ENCODE peak calls at places on chromosomes 1 and 21, in nine cellular contexts. One of them, this sample, is unnamed.

GRCh38 chr1:89525169-89525855 is 683 bp downstream of the LRRC8B start:
- DNase-seq in HepG2: peak; percentile 17
- DNase-seq in GM23248: peak; percentile 18
- DNase-seq in fibroblast of lung: peak; percentile 11
- DNase-seq in neural progenitor cell: peak; percentile 54
- DNase-seq in HCT116: peak; percentile 37
- DNase-seq in K562: peak; percentile 61
- DNase-seq in H1: no peak
- DNase-seq in mammary epithelial cell: peak; percentile 3
- DNase-seq in this sample: peak; percentile 63

GRCh38 chr21:42376338-42376982 is 10.1 kb upstream of the TFF1 start:
- DNase-seq in mammary epithelial cell: no peak
- DNase-seq in neural progenitor cell: no peak
- DNase-seq in K562: peak; percentile 58
- DNase-seq in HCT116: no peak
- DNase-seq in H1: no peak
- DNase-seq in GM23248: peak; percentile 17
- DNase-seq in HepG2: no peak
- DNase-seq in fibroblast of lung: no peak
- DNase-seq in this sample: no peak

GRCh38 chr21:44932366-44933181 is 7.3 kb upstream of the SLX9 start:
- DNase-seq in K562: peak; percentile 59
- DNase-seq in HCT116: no peak
- DNase-seq in fibroblast of lung: no peak
- DNase-seq in neural progenitor cell: peak; percentile 66
- DNase-seq in H1: no peak
- DNase-seq in HepG2: no peak
- DNase-seq in mammary epithelial cell: no peak
- DNase-seq in GM23248: peak; percentile 72
- DNase-seq in this sample: no peak

GRCh38 chr1:159339517-159339916 is 37.4 kb downstream of the FCER1A start:
- DNase-seq in HepG2: no peak
- DNase-seq in neural progenitor cell: no peak
- DNase-seq in GM23248: peak; percentile 15
- DNase-seq in HCT116: no peak
- DNase-seq in fibroblast of lung: no peak
- DNase-seq in K562: no peak
- DNase-seq in H1: no peak
- DNase-seq in mammary epithelial cell: no peak
- DNase-seq in this sample: no peak

GRCh38 chr1:178947688-178948003 is 76.8 kb upstream of the ANGPTL1 start:
- DNase-seq in HepG2: no peak
- DNase-seq in mammary epithelial cell: no peak
- DNase-seq in fibroblast of lung: no peak
- DNase-seq in GM23248: no peak
- DNase-seq in H1: no peak
- DNase-seq in HCT116: no peak
- DNase-seq in K562: no peak
- DNase-seq in neural progenitor cell: no peak
- DNase-seq in this sample: no peak

GRCh38 chr1:23951646-23952095 is 8.0 kb upstream of the PNRC2 start:
- DNase-seq in fibroblast of lung: peak; percentile 97
- DNase-seq in HepG2: peak; percentile 86
- DNase-seq in HCT116: no peak
- DNase-seq in H1: no peak
- DNase-seq in K562: no peak
- DNase-seq in GM23248: peak; percentile 96
- DNase-seq in neural progenitor cell: no peak
- DNase-seq in mammary epithelial cell: peak; percentile 98
- DNase-seq in this sample: peak; percentile 81

GRCh38 chr1:65372557-65372956 is 47.9 kb upstream of the LEPR start:
- DNase-seq in H1: no peak
- DNase-seq in HepG2: no peak
- DNase-seq in GM23248: peak; percentile 63
- DNase-seq in HCT116: no peak
- DNase-seq in fibroblast of lung: peak; percentile 8
- DNase-seq in neural progenitor cell: no peak
- DNase-seq in K562: peak; percentile 12
- DNase-seq in mammary epithelial cell: no peak
- DNase-seq in this sample: no peak

GRCh38 chr1:942411-942821 is 16.6 kb downstream of the NOC2L start:
- DNase-seq in neural progenitor cell: peak; percentile 76
- DNase-seq in HepG2: no peak
- DNase-seq in mammary epithelial cell: no peak
- DNase-seq in GM23248: peak; percentile 67
- DNase-seq in HCT116: no peak
- DNase-seq in H1: no peak
- DNase-seq in fibroblast of lung: peak; percentile 46
- DNase-seq in K562: peak; percentile 47
- DNase-seq in this sample: no peak

GRCh38 chr1:152035406-152036315 is 1.1 kb downstream of the S100A11 start:
- DNase-seq in mammary epithelial cell: no peak
- DNase-seq in H1: no peak
- DNase-seq in fibroblast of lung: peak; percentile 20
- DNase-seq in neural progenitor cell: no peak
- DNase-seq in HepG2: no peak
- DNase-seq in HCT116: no peak
- DNase-seq in GM23248: peak; percentile 70
- DNase-seq in K562: peak; percentile 68
- DNase-seq in this sample: no peak

GRCh38 chr1:222754386-222755139 is 17.6 kb downstream of the FAM177B start:
- DNase-seq in GM23248: peak; percentile 99
- DNase-seq in HCT116: no peak
- DNase-seq in neural progenitor cell: no peak
- DNase-seq in HepG2: no peak
- DNase-seq in fibroblast of lung: peak; percentile 97
- DNase-seq in H1: no peak
- DNase-seq in mammary epithelial cell: peak; percentile 85
- DNase-seq in K562: no peak
- DNase-seq in this sample: no peak

GRCh38 chr1:162285149-162285561 is 91.5 kb downstream of the SPATA46 start:
- DNase-seq in K562: no peak
- DNase-seq in HCT116: no peak
- DNase-seq in GM23248: no peak
- DNase-seq in mammary epithelial cell: peak; percentile 84
- DNase-seq in neural progenitor cell: no peak
- DNase-seq in HepG2: peak; percentile 72
- DNase-seq in fibroblast of lung: peak; percentile 48
- DNase-seq in H1: no peak
- DNase-seq in this sample: peak; percentile 86

GRCh38 chr1:219847215-219847855 is 81.0 kb downstream of the SLC30A10 start:
- DNase-seq in GM23248: peak; percentile 7
- DNase-seq in fibroblast of lung: no peak
- DNase-seq in HepG2: peak; percentile 43
- DNase-seq in K562: peak; percentile 32
- DNase-seq in neural progenitor cell: no peak
- DNase-seq in H1: no peak
- DNase-seq in mammary epithelial cell: no peak
- DNase-seq in HCT116: no peak
- DNase-seq in this sample: no peak

GRCh38 chr1:19072285-19072981 is 116.0 kb upstream of the IFFO2 start:
- DNase-seq in HCT116: no peak
- DNase-seq in GM23248: no peak
- DNase-seq in mammary epithelial cell: no peak
- DNase-seq in H1: no peak
- DNase-seq in neural progenitor cell: no peak
- DNase-seq in fibroblast of lung: no peak
- DNase-seq in HepG2: no peak
- DNase-seq in K562: no peak
- DNase-seq in this sample: no peak

GRCh38 chr1:39652534-39652933 is 13.1 kb upstream of the HEYL start:
- DNase-seq in GM23248: no peak
- DNase-seq in HCT116: no peak
- DNase-seq in mammary epithelial cell: no peak
- DNase-seq in fibroblast of lung: no peak
- DNase-seq in neural progenitor cell: no peak
- DNase-seq in HepG2: no peak
- DNase-seq in K562: no peak
- DNase-seq in H1: no peak
- DNase-seq in this sample: no peak

GRCh38 chr1:178241057-178241456 is 147.2 kb downstream of the RASAL2 start:
- DNase-seq in HCT116: no peak
- DNase-seq in HepG2: no peak
- DNase-seq in K562: no peak
- DNase-seq in mammary epithelial cell: peak; percentile 51
- DNase-seq in GM23248: peak; percentile 73
- DNase-seq in H1: no peak
- DNase-seq in neural progenitor cell: no peak
- DNase-seq in fibroblast of lung: peak; percentile 74
- DNase-seq in this sample: peak; percentile 73

GRCh38 chr1:220894025-220894923 is 15.0 kb downstream of the HLX start:
- DNase-seq in HepG2: no peak
- DNase-seq in neural progenitor cell: peak; percentile 65
- DNase-seq in mammary epithelial cell: no peak
- DNase-seq in GM23248: peak; percentile 37
- DNase-seq in H1: peak; percentile 68
- DNase-seq in fibroblast of lung: no peak
- DNase-seq in K562: no peak
- DNase-seq in HCT116: no peak
- DNase-seq in this sample: no peak
- TF ChIP-seq EZH2 in HepG2: no peak
- TF ChIP-seq EZH2 in neural progenitor cell: peak; percentile 92
- TF ChIP-seq EZH2 in mammary epithelial cell: peak; percentile 83
- TF ChIP-seq EZH2 in GM23248: no peak
- TF ChIP-seq EZH2 in H1: peak; percentile 93
- TF ChIP-seq EZH2 in fibroblast of lung: no peak
- TF ChIP-seq EZH2 in K562: no peak
- TF ChIP-seq EZH2 in HCT116: no peak
- TF ChIP-seq EZH2 in this sample: no peak

GRCh38 chr1:61049850-61050540 is 32.4 kb upstream of the NFIA start:
- DNase-seq in GM23248: peak; percentile 86
- DNase-seq in HCT116: peak; percentile 73
- DNase-seq in neural progenitor cell: peak; percentile 93
- DNase-seq in H1: peak; percentile 99
- DNase-seq in K562: peak; percentile 96
- DNase-seq in HepG2: peak; percentile 70
- DNase-seq in fibroblast of lung: peak; percentile 61
- DNase-seq in mammary epithelial cell: peak; percentile 80
- DNase-seq in this sample: peak; percentile 77
- H3K27ac ChIP-seq in GM23248: no peak overlapping the region
- H3K27ac ChIP-seq in HCT116: peak overlapping the region; percentile 8
- H3K27ac ChIP-seq in neural progenitor cell: no peak overlapping the region
- H3K27ac ChIP-seq in H1: no peak overlapping the region
- H3K27ac ChIP-seq in K562: peak overlapping the region; percentile 82
- H3K27ac ChIP-seq in HepG2: peak overlapping the region; percentile 47
- H3K27ac ChIP-seq in fibroblast of lung: peak overlapping the region; percentile 13
- H3K27ac ChIP-seq in mammary epithelial cell: no peak overlapping the region
- H3K27ac ChIP-seq in this sample: no peak overlapping the region

GRCh38 chr1:86976664-86977063 is 62.2 kb downstream of the HS2ST1 start:
- DNase-seq in mammary epithelial cell: no peak
- DNase-seq in GM23248: no peak
- DNase-seq in K562: no peak
- DNase-seq in fibroblast of lung: no peak
- DNase-seq in HCT116: no peak
- DNase-seq in HepG2: no peak
- DNase-seq in H1: no peak
- DNase-seq in neural progenitor cell: no peak
- DNase-seq in this sample: no peak

GRCh38 chr1:86972262-86972661 is 57.8 kb downstream of the HS2ST1 start:
- DNase-seq in K562: peak; percentile 33
- DNase-seq in GM23248: no peak
- DNase-seq in mammary epithelial cell: peak; percentile 33
- DNase-seq in HCT116: no peak
- DNase-seq in H1: no peak
- DNase-seq in fibroblast of lung: no peak
- DNase-seq in HepG2: no peak
- DNase-seq in neural progenitor cell: no peak
- DNase-seq in this sample: no peak

GRCh38 chr1:86971778-86972177 is 57.3 kb downstream of the HS2ST1 start:
- DNase-seq in neural progenitor cell: no peak
- DNase-seq in fibroblast of lung: no peak
- DNase-seq in GM23248: no peak
- DNase-seq in mammary epithelial cell: peak; percentile 44
- DNase-seq in HCT116: no peak
- DNase-seq in H1: no peak
- DNase-seq in HepG2: no peak
- DNase-seq in K562: no peak
- DNase-seq in this sample: no peak

GRCh38 chr1:86970938-86971337 is 56.5 kb downstream of the HS2ST1 start:
- DNase-seq in K562: no peak
- DNase-seq in H1: no peak
- DNase-seq in HCT116: no peak
- DNase-seq in neural progenitor cell: no peak
- DNase-seq in HepG2: no peak
- DNase-seq in mammary epithelial cell: no peak
- DNase-seq in GM23248: no peak
- DNase-seq in fibroblast of lung: no peak
- DNase-seq in this sample: no peak

DNA sequence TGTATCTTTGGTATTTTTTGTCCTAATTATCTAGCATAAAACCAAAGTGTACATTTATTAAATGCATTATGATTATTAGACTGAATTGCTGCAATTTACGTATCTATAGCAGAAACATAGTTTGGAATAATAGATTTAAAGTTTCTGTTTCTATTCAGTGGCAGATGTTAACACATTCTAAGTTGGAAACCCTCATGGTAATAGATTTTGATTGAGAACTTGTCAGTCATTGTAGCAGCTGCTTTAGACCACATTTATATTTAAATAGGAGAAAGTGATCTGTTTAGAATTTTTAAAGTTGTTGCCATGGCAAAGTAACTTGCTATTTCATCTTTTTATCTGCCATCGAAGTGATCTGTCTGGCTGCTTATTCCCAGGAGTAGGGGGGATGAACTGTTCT is 61.6 kb downstream of the HS2ST1 start:
- DNase-seq in GM23248: no peak
- DNase-seq in H1: no peak
- DNase-seq in HepG2: no peak
- DNase-seq in K562: no peak
- DNase-seq in HCT116: no peak
- DNase-seq in fibroblast of lung: no peak
- DNase-seq in mammary epithelial cell: no peak
- DNase-seq in neural progenitor cell: no peak
- DNase-seq in this sample: no peak
- H3K79me2 ChIP-seq in GM23248: no peaks in the 10 kb centered on the region
- H3K79me2 ChIP-seq in H1: no peaks in the 10 kb centered on the region
- H3K79me2 ChIP-seq in HepG2: peaks cover 81% of the 10 kb centered on the region
- H3K79me2 ChIP-seq in K562: peaks cover 97% of the 10 kb centered on the region
- H3K79me2 ChIP-seq in HCT116: no peaks in the 10 kb centered on the region
- H3K79me2 ChIP-seq in fibroblast of lung: no peaks in the 10 kb centered on the region
- H3K79me2 ChIP-seq in mammary epithelial cell: peaks cover 17% of the 10 kb centered on the region
- H3K79me2 ChIP-seq in neural progenitor cell: peaks cover 98% of the 10 kb centered on the region
- H3K79me2 ChIP-seq in this sample: peaks cover 18% of the 10 kb centered on the region

DNA sequence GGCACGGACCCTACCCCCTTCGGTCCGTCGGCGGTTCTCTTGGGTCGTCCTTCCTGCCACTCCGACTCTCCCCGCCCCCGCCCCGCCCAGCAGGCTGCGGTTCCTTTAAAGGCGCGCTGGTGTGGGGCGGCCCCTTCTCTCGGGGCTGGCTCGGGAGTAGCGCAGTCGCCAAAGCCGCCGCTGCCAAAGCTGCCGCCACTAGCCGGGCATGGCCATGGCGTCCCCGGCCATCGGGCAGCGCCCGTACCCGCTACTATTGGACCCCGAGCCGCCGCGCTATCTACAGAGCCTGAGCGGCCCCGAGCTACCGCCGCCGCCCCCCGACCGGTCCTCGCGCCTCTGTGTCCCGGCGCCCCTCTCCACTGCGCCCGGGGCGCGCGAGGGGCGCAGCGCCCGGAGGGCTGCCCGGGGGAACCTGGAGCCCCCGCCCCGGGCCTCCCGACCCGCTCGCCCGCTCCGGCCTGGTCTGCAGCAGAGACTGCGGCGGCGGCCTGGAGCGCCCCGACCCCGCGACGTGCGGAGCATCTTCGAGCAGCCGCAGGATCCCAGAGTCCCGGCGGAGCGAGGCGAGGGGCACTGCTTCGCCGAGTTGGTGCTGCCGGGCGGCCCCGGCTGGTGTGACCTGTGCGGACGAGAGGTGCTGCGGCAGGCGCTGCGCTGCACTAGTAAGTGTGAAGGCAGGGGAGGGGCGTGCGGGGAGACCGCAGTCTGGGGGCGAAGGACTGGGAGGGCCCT is at the start of gene RASSF5:
- DNase-seq in HCT116: no peak
- DNase-seq in mammary epithelial cell: peak; percentile 70
- DNase-seq in neural progenitor cell: peak; percentile 81
- DNase-seq in H1: peak; percentile 94
- DNase-seq in HepG2: no peak
- DNase-seq in GM23248: peak; percentile 77
- DNase-seq in K562: peak; percentile 73
- DNase-seq in fibroblast of lung: peak; percentile 64
- DNase-seq in this sample: peak; percentile 57
- TF ChIP-seq EZH2 in HCT116: no peak
- TF ChIP-seq EZH2 in mammary epithelial cell: no peak
- TF ChIP-seq EZH2 in neural progenitor cell: peak; percentile 87
- TF ChIP-seq EZH2 in H1: peak; percentile 65
- TF ChIP-seq EZH2 in HepG2: no peak
- TF ChIP-seq EZH2 in GM23248: no peak
- TF ChIP-seq EZH2 in K562: no peak
- TF ChIP-seq EZH2 in fibroblast of lung: no peak
- TF ChIP-seq EZH2 in this sample: no peak